ENCODE peak calls at places on chromosomes 4 and X, in nine cellular contexts. B is SK-N-SH, I is HepG2, T is K562, R is A549, G is HCT116, A is H1, K is endothelial cell of umbilical vein, Q is GM12878. E is an unnamed sample.

GRCh38 chr4:55075823-55076418 is 49.5 kb downstream of the KDR start:
- DNase-seq in G (no peak), Q (no peak), I (no peak), R (no peak), A (no peak), K (no peak), B (no peak), T (no peak), E (no peak)

GRCh38 chrX:20254712-20255299 is 11.9 kb downstream of the RPS6KA3 start:
- DNase-seq in T (no peak), I (no peak), B (no peak), G (no peak), K (no peak), A (no peak), Q (no peak), R (no peak), E (no peak)

GRCh38 chr4:158599150-158599549 is 72.5 kb downstream of the C4orf46 start:
- DNase-seq in K (no peak), Q (no peak), G (no peak), I (no peak), R (no peak), B (no peak), A (no peak), T (no peak), E (peak; percentile 66)

GRCh38 chr4:143186202-143186601 is 1.5 kb downstream of the USP38 start:
- DNase-seq in T (no peak), G (no peak), I (peak; percentile 37), K (peak; percentile 21), B (no peak), R (no peak), Q (no peak), A (no peak), E (peak; percentile 3)

GRCh38 chr4:93879919-93880318 is 51.4 kb downstream of the ATOH1 start:
- DNase-seq in A (no peak), Q (no peak), G (no peak), R (no peak), K (no peak), B (no peak), T (no peak), I (no peak), E (no peak)

GRCh38 chr4:89067407-89067806 is 10.4 kb upstream of the FAM13A start:
- DNase-seq in Q (no peak), G (no peak), K (no peak), B (no peak), A (no peak), I (no peak), R (no peak), T (no peak), E (no peak)

GRCh38 chrX:132272826-132273225 is 53.6 kb upstream of the RAP2C start:
- DNase-seq in G (no peak), I (no peak), K (no peak), T (no peak), B (no peak), A (no peak), R (no peak), Q (no peak), E (no peak)

GRCh38 chr4:78661086-78661690 is 109.6 kb downstream of the ANXA3 start:
- DNase-seq in G (no peak), I (no peak), T (no peak), R (no peak), Q (no peak), A (no peak), K (no peak), B (no peak), E (no peak)

GRCh38 chrX:139126493-139126892 is 404.0 kb upstream of the F9 start:
- DNase-seq in Q (no peak), T (peak; percentile 72), G (no peak), A (peak; percentile 46), R (peak; percentile 35), K (no peak), B (peak; percentile 2), I (peak; percentile 12), E (peak; percentile 49)

GRCh38 chr4:10639664-10640063 is 44.9 kb downstream of the CLNK start:
- DNase-seq in A (no peak), K (no peak), T (no peak), Q (no peak), I (no peak), R (no peak), B (no peak), G (no peak), E (no peak)

GRCh38 chr4:46999584-46999983 is 6.2 kb upstream of the GABRA4 start:
- DNase-seq in I (no peak), G (no peak), K (no peak), T (no peak), Q (no peak), A (no peak), B (no peak), R (no peak), E (no peak)

GRCh38 chr4:75939890-75940691 is 722 bp downstream of the NAAA start:
- DNase-seq in A (peak; percentile 79), B (peak; percentile 58), I (peak; percentile 55), K (peak; percentile 59), R (peak; percentile 63), G (peak; percentile 36), T (peak; percentile 83), Q (no peak), E (peak; percentile 86)

GRCh38 chr4:58209576-58209975 is 1099.4 kb upstream of the IGFBP7 start:
- DNase-seq in R (no peak), I (no peak), Q (no peak), K (no peak), B (no peak), G (no peak), A (no peak), T (no peak), E (no peak)

GRCh38 chr4:84967292-84967651 is 782 bp upstream of the WDFY3 start:
- DNase-seq in Q (no peak), A (no peak), G (no peak), B (no peak), K (peak; percentile 64), I (no peak), T (no peak), R (no peak), E (no peak)

GRCh38 chrX:10633722-10634121 is 13.3 kb upstream of the MID1 start:
- DNase-seq in I (no peak), K (peak; percentile 89), R (peak; percentile 90), G (peak; percentile 77), Q (no peak), A (no peak), B (no peak), T (no peak), E (peak; percentile 21)

GRCh38 chrX:113644426-113644825 is 803.8 kb upstream of the AMOT start:
- DNase-seq in K (no peak), R (no peak), T (no peak), G (no peak), Q (no peak), I (no peak), A (no peak), B (no peak), E (no peak)

DNA sequence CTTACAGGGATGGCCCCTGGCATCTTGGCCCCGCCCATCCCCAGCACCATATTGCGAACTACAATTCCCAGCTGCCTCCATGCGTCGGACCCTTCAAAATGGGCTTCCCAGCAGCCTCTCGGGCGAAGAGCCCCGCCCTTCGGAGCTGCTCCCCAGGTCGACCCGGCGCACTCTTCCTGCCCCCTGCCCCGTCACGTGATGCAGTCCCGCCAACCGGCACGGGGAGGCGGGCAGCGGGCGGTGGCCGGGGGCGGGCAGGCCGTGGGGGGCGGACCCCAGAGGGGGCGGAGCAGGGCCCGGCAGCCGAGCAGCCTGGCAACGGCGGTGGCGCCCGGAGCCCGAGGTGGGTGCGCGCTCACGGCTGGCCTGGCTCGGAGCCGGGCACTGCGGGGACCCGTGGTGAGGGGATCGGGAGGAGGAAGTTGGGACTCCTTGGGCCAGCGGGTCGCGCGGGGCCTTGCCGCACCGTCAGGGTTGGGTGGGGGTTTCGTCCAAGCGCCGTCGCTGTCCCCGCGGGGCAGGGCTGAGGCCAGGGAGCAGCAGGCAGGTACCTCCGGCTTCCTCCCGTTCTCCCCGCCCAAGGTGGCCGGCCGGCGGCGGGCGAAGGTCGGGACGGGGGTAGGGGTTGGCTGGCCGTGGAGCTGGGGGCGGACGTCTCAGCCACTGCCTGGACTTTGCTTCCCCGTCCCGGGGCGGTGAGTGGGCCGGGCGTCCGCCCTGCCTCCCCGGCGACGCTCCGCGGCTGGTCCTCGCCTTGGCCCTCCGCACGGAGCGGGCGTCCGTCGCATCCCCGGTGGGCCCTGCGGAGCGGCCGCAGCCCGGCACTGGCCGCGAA is at the start of gene MTM1:
- DNase-seq in I (peak; percentile 91), R (peak; percentile 96), Q (peak; percentile 71), B (peak; percentile 96), A (peak; percentile 83), G (peak; percentile 84), T (peak; percentile 96), K (peak; percentile 95), E (peak; percentile 96)
- H3K4me3 ChIP-seq in I (peak within 1 kb of the TSS; percentile 76), R (peak within 1 kb of the TSS; percentile 89), Q (peak within 1 kb of the TSS; percentile 69), B (peak within 1 kb of the TSS; percentile 70), A (peak within 1 kb of the TSS; percentile 54), G (peak within 1 kb of the TSS; percentile 55), T (peak within 1 kb of the TSS; percentile 82), K (peak within 1 kb of the TSS; percentile 92), E (peak within 1 kb of the TSS; percentile 90)

DNA sequence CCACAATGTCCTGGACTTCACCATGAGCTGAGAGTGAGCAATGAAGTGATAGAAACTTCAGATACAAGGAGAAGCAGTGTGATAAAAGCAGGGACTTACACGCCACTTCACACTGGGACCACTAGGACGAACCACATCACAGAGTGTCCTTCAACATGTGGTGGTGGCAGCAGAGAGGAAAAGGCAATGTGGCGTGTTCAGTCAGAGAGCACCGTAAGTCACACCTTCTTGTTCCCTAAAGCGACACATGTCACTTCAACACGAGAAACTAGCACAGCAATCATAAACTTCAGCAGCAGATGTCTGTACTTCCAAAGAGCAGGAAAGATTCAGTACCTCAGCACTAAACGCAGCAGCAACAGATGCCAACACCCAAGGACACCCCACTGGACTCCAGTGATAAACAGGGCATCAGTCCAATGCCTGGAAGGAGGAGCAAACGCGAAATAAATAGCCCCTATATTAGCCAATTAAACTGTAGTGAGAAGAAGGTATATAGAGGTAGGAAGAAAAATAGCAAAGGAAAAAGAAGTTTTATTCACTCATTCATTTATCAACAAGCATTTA is 96.8 kb downstream of the AREG start:
- DNase-seq in G (no peak), T (no peak), B (no peak), A (no peak), K (no peak), R (peak; percentile 20), I (no peak), Q (no peak), E (no peak)
- TF ChIP-seq MAX in G (peak; percentile 78), T (no peak), B (no peak), A (no peak), K (no peak), R (no peak), I (no peak), Q (no peak), E (no peak)

DNA sequence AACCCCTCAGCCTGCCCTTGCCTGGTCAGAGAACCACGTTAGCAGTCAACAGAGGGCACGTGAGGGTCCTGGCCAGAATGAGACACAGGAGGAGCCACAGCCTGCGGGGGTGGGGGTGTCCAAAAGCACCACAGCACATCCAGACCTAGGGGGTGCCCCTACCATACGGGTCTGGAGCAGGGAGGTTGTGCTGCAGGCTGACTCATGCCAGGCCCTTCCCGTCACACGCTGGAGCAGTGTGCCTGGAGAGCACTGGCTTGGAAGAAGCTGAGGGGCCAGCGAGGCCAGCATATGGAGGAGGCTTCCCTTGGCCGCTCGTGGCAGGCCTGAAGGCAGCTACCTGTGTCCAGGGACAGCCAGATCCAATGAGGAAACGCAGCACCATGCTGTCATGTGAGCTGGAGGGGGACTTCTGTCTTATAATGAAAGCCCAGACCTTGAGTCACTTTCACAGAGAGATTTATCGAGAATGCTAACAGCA is 1.5 kb upstream of the IRAK1 start:
- DNase-seq in R (no peak), A (no peak), I (no peak), B (no peak), Q (no peak), G (no peak), T (peak; percentile 25), K (peak; percentile 56), E (peak; percentile 70)
- H3K4me3 ChIP-seq in R (peak overlapping the region; percentile 63), A (no peak overlapping the region), I (no peak overlapping the region), B (no peak overlapping the region), Q (peak overlapping the region; percentile 60), G (peak overlapping the region; percentile 56), T (peak overlapping the region; percentile 81), K (no peak overlapping the region), E (peak overlapping the region; percentile 69)

GRCh38 chr4:144646523-144647094 is 653 bp downstream of the HHIP start:
- DNase-seq in I (no peak), K (peak; percentile 53), G (no peak), Q (no peak), R (no peak), T (no peak), B (peak; percentile 62), A (peak; percentile 55), E (no peak)
- TF ChIP-seq MAX in I (no peak), K (no peak), G (no peak), Q (no peak), R (no peak), T (no peak), B (no peak), A (no peak), E (no peak)